ENCODE peak calls at places on chromosome 7, in seven cellular contexts. P, W, I, L, F, D and R are unnamed samples.

GRCh38 chr7:158569858-158570239 is 17.8 kb downstream of the PTPRN2 start:
- DNase-seq in P (no peak), W (no peak), I (no peak), L (no peak), F (no peak), D (no peak), R (no peak)

GRCh38 chr7:31129067-31129466 is 77.0 kb downstream of the ADCYAP1R1 start:
- DNase-seq in P (no peak), W (no peak), I (no peak), L (no peak), F (no peak), D (no peak), R (no peak)

GRCh38 chr7:148954766-148955165 is 70.7 kb upstream of the EZH2 start:
- DNase-seq in P (no peak), W (no peak), I (no peak), L (no peak), F (peak; percentile 41), D (no peak), R (no peak)

GRCh38 chr7:29194594-29195417 is at the start of gene CHN2:
- DNase-seq in P (peak; percentile 71), W (no peak), I (peak; percentile 73), L (peak; percentile 39), F (peak; percentile 76), D (peak; percentile 58), R (peak; percentile 37)

GRCh38 chr7:21771906-21772610 is 173.6 kb downstream of the CDCA7L start:
- DNase-seq in P (no peak), W (no peak), I (no peak), L (no peak), F (no peak), D (no peak), R (no peak)

GRCh38 chr7:137674551-137675409 is 172.0 kb downstream of the DGKI start:
- DNase-seq in P (no peak), W (no peak), I (no peak), L (no peak), F (no peak), D (no peak), R (no peak)

GRCh38 chr7:105461518-105461917 is 60.6 kb downstream of the PUS7 start:
- DNase-seq in P (no peak), W (no peak), I (peak; percentile 21), L (no peak), F (no peak), D (no peak), R (no peak)

GRCh38 chr7:110308791-110309190 is 782.1 kb upstream of the LRRN3 start:
- DNase-seq in P (no peak), W (no peak), I (no peak), L (no peak), F (no peak), D (no peak), R (no peak)

GRCh38 chr7:111424768-111425167 is 137.5 kb downstream of the IMMP2L start:
- DNase-seq in P (no peak), W (no peak), I (peak; percentile 54), L (no peak), F (no peak), D (no peak), R (no peak)

GRCh38 chr7:17502209-17502810 is 203.9 kb downstream of the AHR start:
- DNase-seq in P (no peak), W (no peak), I (no peak), L (no peak), F (no peak), D (no peak), R (no peak)

GRCh38 chr7:13801669-13802068 is 187.8 kb downstream of the ETV1 start:
- DNase-seq in P (no peak), W (no peak), I (no peak), L (no peak), F (no peak), D (no peak), R (no peak)

GRCh38 chr7:19112290-19113000 is 5.0 kb downstream of the TWIST1 start:
- DNase-seq in P (no peak), W (no peak), I (no peak), L (no peak), F (no peak), D (peak; percentile 18), R (no peak)

DNA sequence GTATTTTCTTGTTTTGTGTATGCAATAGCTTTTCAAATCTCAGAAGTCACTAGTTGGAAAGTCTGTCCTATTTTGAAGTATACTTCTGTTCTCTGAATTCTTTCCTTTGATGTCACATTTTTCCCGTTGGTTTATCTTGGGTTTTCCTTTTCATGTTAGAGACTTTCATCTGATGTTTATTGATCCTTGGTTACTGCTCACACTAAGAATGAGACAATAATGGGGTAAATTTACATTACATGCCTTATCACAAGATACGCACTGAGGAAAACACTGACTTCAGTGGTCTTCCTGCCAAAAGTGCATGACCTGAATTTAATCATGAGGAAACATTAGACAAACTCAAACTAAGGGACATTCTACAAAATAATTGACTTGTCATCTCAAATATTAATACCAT is 63.5 kb upstream of the C1GALT1 start:
- DNase-seq in P (no peak), W (no peak), I (peak; percentile 94), L (no peak), F (no peak), D (no peak), R (no peak)
- H3K27ac ChIP-seq in P (no peak overlapping the region), W (no peak overlapping the region), I (peak overlapping the region; percentile 66), L (no peak overlapping the region), F (no peak overlapping the region), D (no peak overlapping the region), R (no peak overlapping the region)

GRCh38 chr7:515628-516027 is 4.0 kb downstream of the PDGFA start:
- DNase-seq in P (no peak), W (no peak), I (no peak), L (no peak), F (no peak), D (no peak), R (no peak)
- H3K27ac ChIP-seq in P (no peak overlapping the region), W (no peak overlapping the region), I (no peak overlapping the region), L (peak overlapping the region; percentile 82), F (peak overlapping the region; percentile 13), D (no peak overlapping the region), R (no peak overlapping the region)

GRCh38 chr7:15687645-15688025 is 1.2 kb upstream of the MEOX2 start:
- DNase-seq in P (no peak), W (no peak), I (no peak), L (peak; percentile 27), F (no peak), D (peak; percentile 50), R (no peak)

GRCh38 chr7:15686209-15686956 is at the start of gene MEOX2:
- DNase-seq in P (peak; percentile 4), W (peak; percentile 10), I (no peak), L (peak; percentile 69), F (peak; percentile 68), D (peak; percentile 86), R (no peak)

GRCh38 chr7:15685358-15686181 is 913 bp downstream of the MEOX2 start:
- DNase-seq in P (no peak), W (no peak), I (no peak), L (peak; percentile 52), F (peak; percentile 50), D (peak; percentile 73), R (no peak)

GRCh38 chr7:15684834-15685233 is 1.6 kb downstream of the MEOX2 start:
- DNase-seq in P (no peak), W (no peak), I (no peak), L (peak; percentile 22), F (no peak), D (peak; percentile 24), R (no peak)

GRCh38 chr7:15686957-15687644 is 618 bp upstream of the MEOX2 start:
- DNase-seq in P (no peak), W (no peak), I (no peak), L (no peak), F (no peak), D (peak; percentile 12), R (no peak)
- H3K27ac ChIP-seq in P (no peak overlapping the region), W (no peak overlapping the region), I (no peak overlapping the region), L (peak overlapping the region; percentile 86), F (peak overlapping the region; percentile 80), D (peak overlapping the region; percentile 92), R (no peak overlapping the region)

DNA sequence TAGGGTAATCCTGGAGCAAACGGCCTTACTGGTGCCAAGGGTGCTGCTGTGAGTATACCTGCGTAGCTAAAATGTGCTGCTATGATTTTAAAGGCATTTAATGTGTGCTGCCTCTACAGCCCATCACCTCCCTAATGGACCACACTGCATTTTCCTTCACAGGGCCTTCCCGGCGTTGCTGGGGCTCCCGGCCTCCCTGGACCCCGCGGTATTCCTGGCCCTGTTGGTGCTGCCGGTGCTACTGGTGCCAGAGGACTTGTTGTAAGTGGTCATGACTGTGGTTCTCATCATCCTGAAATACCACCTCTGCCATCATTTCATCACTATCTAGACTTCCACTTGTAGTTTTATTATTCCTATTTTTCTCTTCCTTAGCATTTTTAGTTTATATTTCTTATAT is 14.9 kb downstream of the COL1A2 start:
- DNase-seq in P (no peak), W (no peak), I (no peak), L (no peak), F (no peak), D (no peak), R (no peak)
- H3K27ac ChIP-seq in P (no peak overlapping the region), W (no peak overlapping the region), I (no peak overlapping the region), L (peak overlapping the region; percentile 98), F (no peak overlapping the region), D (no peak overlapping the region), R (no peak overlapping the region)